ENCODE peak calls at places on chromosomes 16 and 17, in five cellular contexts. One of them, this sample, is unnamed.

GRCh38 chr17:48639136-48639535 is 13.0 kb upstream of the HOXB9 start:
- DNase-seq in lower leg skin: no peak
- DNase-seq in epithelial cell of esophagus: no peak
- DNase-seq in thoracic aorta: no peak
- DNase-seq in tibial nerve: no peak
- DNase-seq in this sample: no peak

GRCh38 chr16:26644912-26645543 is 421.7 kb upstream of the C16orf82 start:
- DNase-seq in lower leg skin: no peak
- DNase-seq in epithelial cell of esophagus: no peak
- DNase-seq in thoracic aorta: no peak
- DNase-seq in tibial nerve: no peak
- DNase-seq in this sample: no peak

GRCh38 chr17:75588546-75589016 is 981 bp downstream of the MYO15B start:
- DNase-seq in lower leg skin: peak
- DNase-seq in epithelial cell of esophagus: no peak
- DNase-seq in thoracic aorta: no peak
- DNase-seq in tibial nerve: no peak
- DNase-seq in this sample: no peak

GRCh38 chr17:46167826-46168569 is 25.2 kb downstream of the KANSL1 start:
- DNase-seq in lower leg skin: no peak
- DNase-seq in epithelial cell of esophagus: peak
- DNase-seq in thoracic aorta: no peak
- DNase-seq in tibial nerve: no peak
- DNase-seq in this sample: no peak

GRCh38 chr17:79783891-79784290 is 5.9 kb downstream of the CBX2 start:
- DNase-seq in lower leg skin: no peak
- DNase-seq in epithelial cell of esophagus: no peak
- DNase-seq in thoracic aorta: no peak
- DNase-seq in tibial nerve: no peak
- DNase-seq in this sample: no peak

GRCh38 chr17:38761612-38762011 is 9.1 kb downstream of the PSMB3 start:
- DNase-seq in lower leg skin: no peak
- DNase-seq in epithelial cell of esophagus: peak
- DNase-seq in thoracic aorta: no peak
- DNase-seq in tibial nerve: no peak
- DNase-seq in this sample: no peak

GRCh38 chr17:8063761-8064589 is 23.5 kb downstream of the ALOX12B start:
- DNase-seq in lower leg skin: no peak
- DNase-seq in epithelial cell of esophagus: no peak
- DNase-seq in thoracic aorta: no peak
- DNase-seq in tibial nerve: no peak
- DNase-seq in this sample: no peak

GRCh38 chr17:36869856-36870617 is 67.2 kb upstream of the LHX1 start:
- DNase-seq in lower leg skin: no peak
- DNase-seq in epithelial cell of esophagus: peak
- DNase-seq in thoracic aorta: no peak
- DNase-seq in tibial nerve: no peak
- DNase-seq in this sample: no peak

GRCh38 chr17:17940451-17940911 is 31.7 kb downstream of the TOM1L2 start:
- DNase-seq in lower leg skin: no peak
- DNase-seq in epithelial cell of esophagus: no peak
- DNase-seq in thoracic aorta: no peak
- DNase-seq in tibial nerve: no peak
- DNase-seq in this sample: peak

GRCh38 chr17:1083451-1084187 is 86.7 kb downstream of the TIMM22 start:
- DNase-seq in lower leg skin: no peak
- DNase-seq in epithelial cell of esophagus: no peak
- DNase-seq in thoracic aorta: no peak
- DNase-seq in tibial nerve: no peak
- DNase-seq in this sample: no peak

GRCh38 chr17:40538019-40538935 is 27.0 kb downstream of the CCR7 start:
- DNase-seq in lower leg skin: no peak
- DNase-seq in epithelial cell of esophagus: peak
- DNase-seq in thoracic aorta: no peak
- DNase-seq in tibial nerve: no peak
- DNase-seq in this sample: no peak

GRCh38 chr17:58153046-58153445 is 4.9 kb downstream of the OR4D1 start:
- DNase-seq in lower leg skin: no peak
- DNase-seq in epithelial cell of esophagus: no peak
- DNase-seq in thoracic aorta: no peak
- DNase-seq in tibial nerve: no peak
- DNase-seq in this sample: no peak

GRCh38 chr17:40750391-40750790 is 4.7 kb downstream of the KRT25 start:
- DNase-seq in lower leg skin: no peak
- DNase-seq in epithelial cell of esophagus: no peak
- DNase-seq in thoracic aorta: no peak
- DNase-seq in tibial nerve: no peak
- DNase-seq in this sample: no peak

GRCh38 chr16:81500833-81501521 is 56.4 kb downstream of the CMIP start:
- DNase-seq in lower leg skin: no peak
- DNase-seq in epithelial cell of esophagus: peak
- DNase-seq in thoracic aorta: no peak
- DNase-seq in tibial nerve: no peak
- DNase-seq in this sample: no peak
- TF ChIP-seq CTCF in lower leg skin: no peak
- TF ChIP-seq CTCF in epithelial cell of esophagus: no peak
- TF ChIP-seq CTCF in thoracic aorta: no peak
- TF ChIP-seq CTCF in tibial nerve: no peak
- TF ChIP-seq CTCF in this sample: no peak

GRCh38 chr17:29867643-29868181 is 62.3 kb downstream of the SSH2 start:
- DNase-seq in lower leg skin: no peak
- DNase-seq in epithelial cell of esophagus: no peak
- DNase-seq in thoracic aorta: no peak
- DNase-seq in tibial nerve: no peak
- DNase-seq in this sample: no peak
- TF ChIP-seq CTCF in lower leg skin: no peak
- TF ChIP-seq CTCF in epithelial cell of esophagus: no peak
- TF ChIP-seq CTCF in thoracic aorta: no peak
- TF ChIP-seq CTCF in tibial nerve: no peak
- TF ChIP-seq CTCF in this sample: peak

GRCh38 chr17:31533546-31534155 is 142.2 kb downstream of the RAB11FIP4 start:
- DNase-seq in lower leg skin: no peak
- DNase-seq in epithelial cell of esophagus: peak
- DNase-seq in thoracic aorta: no peak
- DNase-seq in tibial nerve: no peak
- DNase-seq in this sample: no peak
- TF ChIP-seq CTCF in lower leg skin: no peak
- TF ChIP-seq CTCF in epithelial cell of esophagus: no peak
- TF ChIP-seq CTCF in thoracic aorta: no peak
- TF ChIP-seq CTCF in tibial nerve: peak
- TF ChIP-seq CTCF in this sample: peak

GRCh38 chr16:74726736-74727135 is 26.1 kb upstream of the MLKL start:
- DNase-seq in lower leg skin: no peak
- DNase-seq in epithelial cell of esophagus: no peak
- DNase-seq in thoracic aorta: no peak
- DNase-seq in tibial nerve: no peak
- DNase-seq in this sample: no peak
- TF ChIP-seq CTCF in lower leg skin: no peak
- TF ChIP-seq CTCF in epithelial cell of esophagus: peak
- TF ChIP-seq CTCF in thoracic aorta: peak
- TF ChIP-seq CTCF in tibial nerve: no peak
- TF ChIP-seq CTCF in this sample: peak

GRCh38 chr16:71441348-71441781 is 489 bp downstream of the TLE7 start:
- DNase-seq in lower leg skin: no peak
- DNase-seq in epithelial cell of esophagus: no peak
- DNase-seq in thoracic aorta: no peak
- DNase-seq in tibial nerve: no peak
- DNase-seq in this sample: no peak

GRCh38 chr16:71439531-71439930 is 2.3 kb downstream of the TLE7 start:
- DNase-seq in lower leg skin: no peak
- DNase-seq in epithelial cell of esophagus: no peak
- DNase-seq in thoracic aorta: no peak
- DNase-seq in tibial nerve: no peak
- DNase-seq in this sample: no peak

GRCh38 chr16:71443714-71444113 is 1.9 kb upstream of the TLE7 start:
- DNase-seq in lower leg skin: no peak
- DNase-seq in epithelial cell of esophagus: no peak
- DNase-seq in thoracic aorta: no peak
- DNase-seq in tibial nerve: no peak
- DNase-seq in this sample: no peak

GRCh38 chr16:71442041-71442440 is at the start of gene TLE7:
- DNase-seq in lower leg skin: no peak
- DNase-seq in epithelial cell of esophagus: no peak
- DNase-seq in thoracic aorta: no peak
- DNase-seq in tibial nerve: no peak
- DNase-seq in this sample: no peak

DNA sequence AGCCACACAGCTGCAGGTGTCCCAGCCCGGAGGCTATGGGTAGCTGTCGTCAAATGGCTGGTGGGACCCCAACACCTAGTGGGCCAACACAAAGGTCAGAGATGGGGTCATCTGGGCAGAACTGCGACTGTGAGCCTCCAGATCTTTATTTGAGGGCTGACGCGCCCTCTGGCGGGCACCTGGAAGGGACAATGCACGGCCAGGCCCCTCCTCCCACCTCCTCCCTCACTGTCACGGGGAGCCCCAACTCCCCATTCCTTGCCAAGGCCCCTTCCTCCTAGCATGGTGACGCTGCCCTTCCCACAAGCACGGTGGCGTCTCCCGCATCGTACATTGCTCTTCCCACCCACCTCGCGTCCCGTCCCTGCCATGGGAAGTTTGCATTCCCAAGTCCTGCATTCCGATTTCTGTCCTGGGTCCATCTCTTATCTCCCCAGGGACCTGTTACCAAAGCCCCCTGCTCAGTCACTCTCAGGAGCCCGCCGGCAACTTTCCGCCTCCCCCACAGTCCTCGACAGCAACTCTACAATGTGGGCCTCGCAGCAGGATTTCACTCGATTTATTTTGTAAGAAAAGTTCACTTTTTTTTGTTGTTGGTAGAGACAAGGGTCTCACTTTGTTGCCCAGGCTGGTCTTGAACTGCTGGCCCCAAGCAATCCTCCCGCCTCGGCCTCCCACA is 1.0 kb downstream of the TLE7 start:
- DNase-seq in lower leg skin: no peak
- DNase-seq in epithelial cell of esophagus: no peak
- DNase-seq in thoracic aorta: no peak
- DNase-seq in tibial nerve: no peak
- DNase-seq in this sample: no peak
- TF ChIP-seq CTCF in lower leg skin: no peak
- TF ChIP-seq CTCF in epithelial cell of esophagus: no peak
- TF ChIP-seq CTCF in thoracic aorta: no peak
- TF ChIP-seq CTCF in tibial nerve: no peak
- TF ChIP-seq CTCF in this sample: peak